ENCODE peak calls at places on chromosomes 3 and 15, in six cellular contexts. Z is HL-60, B is cardiac muscle cell, Q is thoracic aorta, T is astrocyte of the spinal cord, A is AG04450. G is an unnamed sample.

GRCh38 chr3:8485141-8485840 is 16.3 kb upstream of the LMCD1 start:
- DNase-seq in Z (no peak), B (no peak), Q (no peak), T (no peak), A (no peak), G (no peak)

GRCh38 chr3:73493543-73494314 is 131.0 kb downstream of the PDZRN3 start:
- DNase-seq in Z (no peak), B (no peak), Q (no peak), T (peak), A (no peak), G (peak)

GRCh38 chr3:34703058-34703457 is 904.6 kb downstream of the PDCD6IP start:
- DNase-seq in Z (no peak), B (no peak), Q (no peak), T (no peak), A (no peak), G (no peak)

GRCh38 chr3:138256022-138256421 is 68.9 kb downstream of the ARMC8 start:
- DNase-seq in Z (no peak), B (no peak), Q (no peak), T (no peak), A (no peak), G (no peak)

GRCh38 chr3:22366781-22367180 is 615.8 kb upstream of the ZNF385D start:
- DNase-seq in Z (no peak), B (no peak), Q (no peak), T (no peak), A (no peak), G (peak)

GRCh38 chr3:159971311-159971710 is 17.3 kb upstream of the IL12A start:
- DNase-seq in Z (no peak), B (no peak), Q (no peak), T (no peak), A (no peak), G (no peak)

GRCh38 chr3:148657470-148657869 is 40.2 kb upstream of the AGTR1 start:
- DNase-seq in Z (no peak), B (no peak), Q (no peak), T (no peak), A (no peak), G (no peak)

GRCh38 chr3:124985358-124985757 is 50.8 kb upstream of the MUC13 start:
- DNase-seq in Z (no peak), B (no peak), Q (no peak), T (peak), A (peak), G (peak)

GRCh38 chr15:26051771-26052685 is 188.9 kb upstream of the ATP10A start:
- DNase-seq in Z (no peak), B (no peak), Q (peak), T (no peak), A (no peak), G (peak)

GRCh38 chr15:26050979-26051378 is 187.9 kb upstream of the ATP10A start:
- DNase-seq in Z (no peak), B (no peak), Q (no peak), T (no peak), A (no peak), G (no peak)

GRCh38 chr15:26045516-26045915 is 182.4 kb upstream of the ATP10A start:
- DNase-seq in Z (no peak), B (no peak), Q (no peak), T (no peak), A (no peak), G (no peak)

GRCh38 chr15:26050271-26050670 is 187.1 kb upstream of the ATP10A start:
- DNase-seq in Z (no peak), B (no peak), Q (no peak), T (no peak), A (no peak), G (no peak)

GRCh38 chr15:26048669-26049068 is 185.5 kb upstream of the ATP10A start:
- DNase-seq in Z (no peak), B (no peak), Q (no peak), T (no peak), A (no peak), G (no peak)
- TF ChIP-seq CTCF in Z (no peak), B (no peak), Q (no peak), T (no peak), A (no peak), G (no peak)

GRCh38 chr3:152302521-152303021 is 33.8 kb downstream of the MBNL1 start:
- DNase-seq in Z (no peak), B (peak), Q (no peak), T (peak), A (peak), G (peak)

GRCh38 chr3:152304160-152304559 is 35.4 kb downstream of the MBNL1 start:
- DNase-seq in Z (no peak), B (no peak), Q (no peak), T (no peak), A (no peak), G (no peak)

GRCh38 chr3:152301745-152302181 is 33.0 kb downstream of the MBNL1 start:
- DNase-seq in Z (peak), B (no peak), Q (no peak), T (no peak), A (no peak), G (no peak)

GRCh38 chr3:152307829-152308474 is 39.2 kb downstream of the MBNL1 start:
- DNase-seq in Z (no peak), B (no peak), Q (no peak), T (no peak), A (no peak), G (peak)

DNA sequence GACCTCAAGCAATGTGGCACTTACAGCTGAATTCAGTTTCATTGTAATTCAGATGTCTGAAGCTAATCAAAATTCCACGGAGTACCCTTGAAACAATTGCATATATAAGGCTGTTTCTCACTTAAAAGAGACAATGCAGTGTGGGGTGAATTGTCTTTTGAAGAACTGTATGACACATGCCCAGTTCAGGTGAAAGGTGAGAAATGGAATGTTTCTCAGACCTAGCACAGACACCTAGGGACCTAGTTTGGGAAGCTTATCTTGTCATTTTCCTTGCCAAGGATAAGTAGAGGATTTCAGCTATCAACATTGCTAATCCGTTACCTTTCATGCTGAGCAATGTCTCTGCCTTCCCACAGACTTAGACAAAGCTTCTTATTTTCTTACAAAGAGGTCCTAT is 36.3 kb downstream of the MBNL1 start:
- DNase-seq in Z (no peak), B (no peak), Q (no peak), T (no peak), A (no peak), G (no peak)
- H3K4me3 ChIP-seq in Z (no peak), B (no peak), Q (peak), T (no peak), A (no peak), G (no peak)

GRCh38 chr3:128784228-128784627 is 58.2 kb downstream of the RAB7A start:
- DNase-seq in Z (peak), B (peak), Q (no peak), T (peak), A (no peak), G (peak)
- TF ChIP-seq CTCF in Z (peak), B (peak), Q (no peak), T (peak), A (peak), G (peak)

GRCh38 chr3:99872633-99873254 is 55.1 kb downstream of the CMSS1 start:
- DNase-seq in Z (no peak), B (no peak), Q (no peak), T (peak), A (no peak), G (no peak)
- H3K4me3 ChIP-seq in Z (no peak), B (no peak), Q (peak), T (peak), A (peak), G (no peak)

DNA sequence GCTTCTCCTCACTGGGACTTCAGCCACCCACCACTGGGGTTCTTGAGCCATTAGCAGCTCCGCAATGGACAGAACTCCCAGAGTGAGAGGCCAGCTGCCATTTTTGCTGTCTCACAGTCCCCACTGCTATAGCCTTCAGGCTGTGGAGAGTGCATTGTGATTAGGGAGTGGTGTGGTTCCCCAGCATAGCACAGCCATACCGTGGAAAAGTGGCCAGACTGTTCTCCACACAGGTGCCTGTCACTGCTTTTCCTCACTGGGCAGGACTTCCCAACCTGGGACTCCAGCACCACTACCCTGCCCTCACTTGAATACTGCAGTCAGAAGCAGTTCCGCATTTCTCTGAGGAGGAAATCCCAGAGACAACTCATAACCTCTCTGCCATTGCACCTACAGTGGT is 270.3 kb upstream of the DCBLD2 start:
- DNase-seq in Z (no peak), B (no peak), Q (no peak), T (no peak), A (no peak), G (no peak)
- TF ChIP-seq CTCF in Z (no peak), B (no peak), Q (no peak), T (no peak), A (no peak), G (no peak)

GRCh38 chr3:181700168-181701087 is 11.3 kb upstream of the SOX2 start:
- DNase-seq in Z (peak), B (peak), Q (no peak), T (peak), A (peak), G (peak)
- H3K4me3 ChIP-seq in Z (peak), B (no peak), Q (peak), T (peak), A (no peak), G (no peak)

GRCh38 chr15:59993950-59994401 is 10.1 kb upstream of the FOXB1 start:
- DNase-seq in Z (no peak), B (peak), Q (no peak), T (no peak), A (no peak), G (no peak)
- TF ChIP-seq CTCF in Z (no peak), B (peak), Q (no peak), T (peak), A (no peak), G (no peak)

GRCh38 chr3:4980229-4981159 is 1.3 kb downstream of the BHLHE40 start:
- DNase-seq in Z (peak), B (peak), Q (peak), T (peak), A (peak), G (peak)

GRCh38 chr3:4978259-4978965 is 825 bp upstream of the BHLHE40 start:
- DNase-seq in Z (peak), B (peak), Q (peak), T (peak), A (peak), G (peak)

GRCh38 chr3:4979401-4980228 is at the start of gene BHLHE40:
- DNase-seq in Z (no peak), B (no peak), Q (no peak), T (no peak), A (no peak), G (peak)

GRCh38 chr3:4977889-4978258 is 1.4 kb upstream of the BHLHE40 start:
- DNase-seq in Z (no peak), B (no peak), Q (no peak), T (no peak), A (no peak), G (no peak)

DNA sequence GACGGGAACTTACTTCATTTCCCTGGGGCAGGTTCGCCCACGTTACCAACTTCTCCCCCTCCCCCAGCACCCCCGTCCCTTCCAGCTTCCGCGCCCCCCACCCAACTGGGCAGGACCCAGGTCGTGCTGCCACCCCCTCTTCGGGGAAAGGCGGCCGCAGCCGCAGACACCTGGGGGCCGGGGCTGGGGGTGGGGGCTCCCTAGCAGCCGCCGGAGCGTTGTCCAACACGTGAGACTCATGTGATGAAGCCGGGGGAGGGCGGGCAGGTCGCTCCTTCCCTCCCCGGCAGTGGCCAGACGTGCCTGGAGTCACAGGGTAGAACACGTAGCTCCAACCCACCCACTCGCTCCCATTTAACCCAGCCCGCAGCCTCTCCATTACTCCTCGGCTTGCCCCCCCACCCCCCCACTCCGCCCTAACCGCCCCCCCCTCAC is 254 bp upstream of the BHLHE40 start:
- DNase-seq in Z (peak), B (peak), Q (peak), T (peak), A (peak), G (peak)
- H3K4me3 ChIP-seq in Z (peak), B (peak), Q (peak), T (peak), A (peak), G (peak)

G was measured in fibroblast of mammary gland.